ENCODE peak calls at places on chromosomes 2 and 18, in ten cellular contexts. One of them, this sample, is unnamed.

GRCh38 chr2:101793277-101793969 is 95.9 kb downstream of the MAP4K4 start:
- DNase-seq in non-pigmented ciliary epithelial cell: no peak
- DNase-seq in NCI-H774: no peak
- DNase-seq in colonic mucosa: no peak
- DNase-seq in lower lobe of right lung: no peak
- DNase-seq in M059J: no peak
- DNase-seq in hypothalamus: no peak
- DNase-seq in stimulated activated CD8-positive, alpha-beta memory T cell treated with anti-CD3 and anti-CD28 coated beads, Interleukin-4, amount 100 ng/mL, for 24 hours: no peak
- DNase-seq in effector memory CD4-positive, alpha-beta T cell: no peak
- DNase-seq in AG09309: no peak
- DNase-seq in this sample: no peak

GRCh38 chr2:12400543-12400942 is 316.2 kb upstream of the TRIB2 start:
- DNase-seq in hypothalamus: no peak
- DNase-seq in NCI-H774: no peak
- DNase-seq in M059J: no peak
- DNase-seq in effector memory CD4-positive, alpha-beta T cell: no peak
- DNase-seq in stimulated activated CD8-positive, alpha-beta memory T cell treated with anti-CD3 and anti-CD28 coated beads, Interleukin-4, amount 100 ng/mL, for 24 hours: no peak
- DNase-seq in colonic mucosa: no peak
- DNase-seq in AG09309: no peak
- DNase-seq in non-pigmented ciliary epithelial cell: no peak
- DNase-seq in lower lobe of right lung: no peak
- DNase-seq in this sample: no peak

GRCh38 chr2:124027182-124027581 is 2.1 kb downstream of the CNTNAP5 start:
- DNase-seq in stimulated activated CD8-positive, alpha-beta memory T cell treated with anti-CD3 and anti-CD28 coated beads, Interleukin-4, amount 100 ng/mL, for 24 hours: no peak
- DNase-seq in colonic mucosa: no peak
- DNase-seq in effector memory CD4-positive, alpha-beta T cell: no peak
- DNase-seq in non-pigmented ciliary epithelial cell: peak
- DNase-seq in AG09309: no peak
- DNase-seq in hypothalamus: no peak
- DNase-seq in M059J: peak
- DNase-seq in NCI-H774: peak
- DNase-seq in lower lobe of right lung: no peak
- DNase-seq in this sample: peak

GRCh38 chr2:44335806-44336538 is 25.3 kb downstream of the PREPL start:
- DNase-seq in effector memory CD4-positive, alpha-beta T cell: no peak
- DNase-seq in M059J: peak
- DNase-seq in NCI-H774: no peak
- DNase-seq in stimulated activated CD8-positive, alpha-beta memory T cell treated with anti-CD3 and anti-CD28 coated beads, Interleukin-4, amount 100 ng/mL, for 24 hours: no peak
- DNase-seq in lower lobe of right lung: no peak
- DNase-seq in AG09309: no peak
- DNase-seq in non-pigmented ciliary epithelial cell: no peak
- DNase-seq in colonic mucosa: no peak
- DNase-seq in hypothalamus: no peak
- DNase-seq in this sample: no peak

GRCh38 chr2:134527398-134527797 is 191.4 kb downstream of the TMEM163 start:
- DNase-seq in effector memory CD4-positive, alpha-beta T cell: no peak
- DNase-seq in non-pigmented ciliary epithelial cell: no peak
- DNase-seq in M059J: peak
- DNase-seq in lower lobe of right lung: no peak
- DNase-seq in NCI-H774: no peak
- DNase-seq in hypothalamus: no peak
- DNase-seq in stimulated activated CD8-positive, alpha-beta memory T cell treated with anti-CD3 and anti-CD28 coated beads, Interleukin-4, amount 100 ng/mL, for 24 hours: no peak
- DNase-seq in AG09309: no peak
- DNase-seq in colonic mucosa: no peak
- DNase-seq in this sample: no peak

GRCh38 chr2:44786045-44786817 is 155.3 kb upstream of the SIX3 start:
- DNase-seq in M059J: no peak
- DNase-seq in NCI-H774: no peak
- DNase-seq in stimulated activated CD8-positive, alpha-beta memory T cell treated with anti-CD3 and anti-CD28 coated beads, Interleukin-4, amount 100 ng/mL, for 24 hours: no peak
- DNase-seq in non-pigmented ciliary epithelial cell: no peak
- DNase-seq in colonic mucosa: no peak
- DNase-seq in effector memory CD4-positive, alpha-beta T cell: no peak
- DNase-seq in AG09309: no peak
- DNase-seq in lower lobe of right lung: no peak
- DNase-seq in hypothalamus: no peak
- DNase-seq in this sample: no peak

GRCh38 chr2:179915395-179915992 is 54.1 kb upstream of the ZNF385B start:
- DNase-seq in hypothalamus: no peak
- DNase-seq in colonic mucosa: no peak
- DNase-seq in non-pigmented ciliary epithelial cell: no peak
- DNase-seq in lower lobe of right lung: no peak
- DNase-seq in M059J: no peak
- DNase-seq in NCI-H774: no peak
- DNase-seq in stimulated activated CD8-positive, alpha-beta memory T cell treated with anti-CD3 and anti-CD28 coated beads, Interleukin-4, amount 100 ng/mL, for 24 hours: no peak
- DNase-seq in effector memory CD4-positive, alpha-beta T cell: no peak
- DNase-seq in AG09309: no peak
- DNase-seq in this sample: no peak

GRCh38 chr18:24342347-24342746 is 55.3 kb downstream of the OSBPL1A start:
- DNase-seq in colonic mucosa: no peak
- DNase-seq in M059J: no peak
- DNase-seq in effector memory CD4-positive, alpha-beta T cell: no peak
- DNase-seq in lower lobe of right lung: no peak
- DNase-seq in NCI-H774: no peak
- DNase-seq in AG09309: no peak
- DNase-seq in hypothalamus: no peak
- DNase-seq in non-pigmented ciliary epithelial cell: no peak
- DNase-seq in stimulated activated CD8-positive, alpha-beta memory T cell treated with anti-CD3 and anti-CD28 coated beads, Interleukin-4, amount 100 ng/mL, for 24 hours: no peak
- DNase-seq in this sample: no peak

GRCh38 chr18:68779169-68779568 is 18.7 kb upstream of the CCDC102B start:
- DNase-seq in AG09309: peak
- DNase-seq in M059J: peak
- DNase-seq in lower lobe of right lung: no peak
- DNase-seq in stimulated activated CD8-positive, alpha-beta memory T cell treated with anti-CD3 and anti-CD28 coated beads, Interleukin-4, amount 100 ng/mL, for 24 hours: no peak
- DNase-seq in effector memory CD4-positive, alpha-beta T cell: no peak
- DNase-seq in non-pigmented ciliary epithelial cell: no peak
- DNase-seq in NCI-H774: no peak
- DNase-seq in colonic mucosa: no peak
- DNase-seq in hypothalamus: no peak
- DNase-seq in this sample: no peak

GRCh38 chr2:37809525-37809924 is 115.6 kb upstream of the RMDN2 start:
- DNase-seq in effector memory CD4-positive, alpha-beta T cell: no peak
- DNase-seq in hypothalamus: no peak
- DNase-seq in AG09309: no peak
- DNase-seq in non-pigmented ciliary epithelial cell: no peak
- DNase-seq in lower lobe of right lung: no peak
- DNase-seq in M059J: peak
- DNase-seq in NCI-H774: no peak
- DNase-seq in stimulated activated CD8-positive, alpha-beta memory T cell treated with anti-CD3 and anti-CD28 coated beads, Interleukin-4, amount 100 ng/mL, for 24 hours: no peak
- DNase-seq in colonic mucosa: no peak
- DNase-seq in this sample: no peak

GRCh38 chr18:23683155-23683554 is 6.1 kb upstream of the LAMA3 start:
- DNase-seq in lower lobe of right lung: no peak
- DNase-seq in colonic mucosa: no peak
- DNase-seq in stimulated activated CD8-positive, alpha-beta memory T cell treated with anti-CD3 and anti-CD28 coated beads, Interleukin-4, amount 100 ng/mL, for 24 hours: no peak
- DNase-seq in non-pigmented ciliary epithelial cell: no peak
- DNase-seq in M059J: no peak
- DNase-seq in effector memory CD4-positive, alpha-beta T cell: no peak
- DNase-seq in AG09309: no peak
- DNase-seq in NCI-H774: no peak
- DNase-seq in hypothalamus: no peak
- DNase-seq in this sample: no peak

GRCh38 chr2:10245661-10246060 is 57.0 kb upstream of the HPCAL1 start:
- DNase-seq in non-pigmented ciliary epithelial cell: no peak
- DNase-seq in stimulated activated CD8-positive, alpha-beta memory T cell treated with anti-CD3 and anti-CD28 coated beads, Interleukin-4, amount 100 ng/mL, for 24 hours: no peak
- DNase-seq in AG09309: no peak
- DNase-seq in NCI-H774: no peak
- DNase-seq in effector memory CD4-positive, alpha-beta T cell: no peak
- DNase-seq in colonic mucosa: no peak
- DNase-seq in hypothalamus: no peak
- DNase-seq in M059J: no peak
- DNase-seq in lower lobe of right lung: peak
- DNase-seq in this sample: no peak

GRCh38 chr2:75505012-75505411 is 55.7 kb downstream of the EVA1A start:
- DNase-seq in hypothalamus: no peak
- DNase-seq in colonic mucosa: no peak
- DNase-seq in AG09309: no peak
- DNase-seq in stimulated activated CD8-positive, alpha-beta memory T cell treated with anti-CD3 and anti-CD28 coated beads, Interleukin-4, amount 100 ng/mL, for 24 hours: no peak
- DNase-seq in lower lobe of right lung: no peak
- DNase-seq in NCI-H774: no peak
- DNase-seq in effector memory CD4-positive, alpha-beta T cell: no peak
- DNase-seq in non-pigmented ciliary epithelial cell: no peak
- DNase-seq in M059J: no peak
- DNase-seq in this sample: no peak

GRCh38 chr18:63237911-63238710 is 81.5 kb downstream of the BCL2 start:
- DNase-seq in colonic mucosa: no peak
- DNase-seq in AG09309: peak
- DNase-seq in non-pigmented ciliary epithelial cell: peak
- DNase-seq in hypothalamus: peak
- DNase-seq in stimulated activated CD8-positive, alpha-beta memory T cell treated with anti-CD3 and anti-CD28 coated beads, Interleukin-4, amount 100 ng/mL, for 24 hours: no peak
- DNase-seq in lower lobe of right lung: no peak
- DNase-seq in effector memory CD4-positive, alpha-beta T cell: no peak
- DNase-seq in NCI-H774: no peak
- DNase-seq in M059J: peak
- DNase-seq in this sample: peak

GRCh38 chr18:23479829-23480505 is 23.3 kb upstream of the RMC1 start:
- DNase-seq in AG09309: no peak
- DNase-seq in M059J: no peak
- DNase-seq in lower lobe of right lung: no peak
- DNase-seq in colonic mucosa: no peak
- DNase-seq in hypothalamus: no peak
- DNase-seq in effector memory CD4-positive, alpha-beta T cell: no peak
- DNase-seq in NCI-H774: no peak
- DNase-seq in stimulated activated CD8-positive, alpha-beta memory T cell treated with anti-CD3 and anti-CD28 coated beads, Interleukin-4, amount 100 ng/mL, for 24 hours: no peak
- DNase-seq in non-pigmented ciliary epithelial cell: no peak
- DNase-seq in this sample: no peak

GRCh38 chr2:10120938-10121574 is 1.5 kb upstream of the RRM2 start:
- DNase-seq in NCI-H774: no peak
- DNase-seq in effector memory CD4-positive, alpha-beta T cell: no peak
- DNase-seq in AG09309: no peak
- DNase-seq in M059J: peak
- DNase-seq in hypothalamus: no peak
- DNase-seq in lower lobe of right lung: no peak
- DNase-seq in stimulated activated CD8-positive, alpha-beta memory T cell treated with anti-CD3 and anti-CD28 coated beads, Interleukin-4, amount 100 ng/mL, for 24 hours: no peak
- DNase-seq in non-pigmented ciliary epithelial cell: no peak
- DNase-seq in colonic mucosa: peak
- DNase-seq in this sample: no peak

GRCh38 chr2:218368621-218369153 is 12.0 kb downstream of the CATIP start:
- DNase-seq in non-pigmented ciliary epithelial cell: no peak
- DNase-seq in NCI-H774: peak
- DNase-seq in lower lobe of right lung: peak
- DNase-seq in AG09309: no peak
- DNase-seq in effector memory CD4-positive, alpha-beta T cell: no peak
- DNase-seq in hypothalamus: no peak
- DNase-seq in colonic mucosa: no peak
- DNase-seq in M059J: peak
- DNase-seq in stimulated activated CD8-positive, alpha-beta memory T cell treated with anti-CD3 and anti-CD28 coated beads, Interleukin-4, amount 100 ng/mL, for 24 hours: no peak
- DNase-seq in this sample: no peak

This sample was measured in kidney epithelial cell.